ENCODE peak calls at places on chromosomes 6 and 20, in five cellular contexts. One of them, this sample, is unnamed.

GRCh38 chr20:51446656-51447055 is 95.9 kb downstream of the NFATC2 start:
- DNase-seq in right atrium auricular region: no peak
- DNase-seq in A549: peak; percentile 94
- DNase-seq in Panc1: peak; percentile 41
- DNase-seq in stomach: no peak
- DNase-seq in this sample: peak; percentile 95

GRCh38 chr6:118187568-118188164 is 280.6 kb downstream of the SLC35F1 start:
- DNase-seq in Panc1: no peak
- DNase-seq in A549: no peak
- DNase-seq in stomach: no peak
- DNase-seq in right atrium auricular region: no peak
- DNase-seq in this sample: no peak

GRCh38 chr6:151160869-151161268 is 78.9 kb upstream of the AKAP12 start:
- DNase-seq in Panc1: no peak
- DNase-seq in right atrium auricular region: no peak
- DNase-seq in A549: no peak
- DNase-seq in stomach: peak; percentile 43
- DNase-seq in this sample: no peak

GRCh38 chr20:53146201-53146891 is 174.2 kb downstream of the TSHZ2 start:
- DNase-seq in right atrium auricular region: no peak
- DNase-seq in A549: no peak
- DNase-seq in stomach: no peak
- DNase-seq in Panc1: no peak
- DNase-seq in this sample: no peak

GRCh38 chr6:125116710-125117109 is 36.9 kb upstream of the TPD52L1 start:
- DNase-seq in stomach: no peak
- DNase-seq in A549: no peak
- DNase-seq in Panc1: no peak
- DNase-seq in right atrium auricular region: no peak
- DNase-seq in this sample: no peak

GRCh38 chr20:59205044-59205443 is 41.4 kb downstream of the ZNF831 start:
- DNase-seq in Panc1: no peak
- DNase-seq in right atrium auricular region: peak; percentile 32
- DNase-seq in A549: no peak
- DNase-seq in stomach: no peak
- DNase-seq in this sample: peak; percentile 57

GRCh38 chr6:35216832-35217811 is 3.4 kb downstream of the SCUBE3 start:
- DNase-seq in Panc1: no peak
- DNase-seq in right atrium auricular region: no peak
- DNase-seq in stomach: no peak
- DNase-seq in A549: no peak
- DNase-seq in this sample: no peak

GRCh38 chr6:125804264-125804663 is 13.5 kb downstream of the NCOA7 start:
- DNase-seq in Panc1: no peak
- DNase-seq in A549: no peak
- DNase-seq in right atrium auricular region: no peak
- DNase-seq in stomach: no peak
- DNase-seq in this sample: no peak

GRCh38 chr20:35821807-35822242 is 50.0 kb downstream of the PHF20 start:
- DNase-seq in A549: no peak
- DNase-seq in Panc1: no peak
- DNase-seq in right atrium auricular region: no peak
- DNase-seq in stomach: no peak
- DNase-seq in this sample: no peak

GRCh38 chr6:10668126-10668917 is 26.1 kb downstream of the C6orf52 start:
- DNase-seq in right atrium auricular region: no peak
- DNase-seq in A549: no peak
- DNase-seq in stomach: no peak
- DNase-seq in Panc1: no peak
- DNase-seq in this sample: no peak

GRCh38 chr20:48626226-48626937 is 201.4 kb downstream of the PREX1 start:
- DNase-seq in stomach: no peak
- DNase-seq in right atrium auricular region: no peak
- DNase-seq in A549: no peak
- DNase-seq in Panc1: no peak
- DNase-seq in this sample: peak; percentile 76

GRCh38 chr6:105609375-105609991 is 206.6 kb upstream of the PREP start:
- DNase-seq in A549: peak; percentile 55
- DNase-seq in Panc1: peak; percentile 55
- DNase-seq in right atrium auricular region: no peak
- DNase-seq in stomach: no peak
- DNase-seq in this sample: no peak

GRCh38 chr20:5833309-5833941 is 83.2 kb downstream of the SHLD1 start:
- DNase-seq in right atrium auricular region: no peak
- DNase-seq in A549: no peak
- DNase-seq in Panc1: no peak
- DNase-seq in stomach: no peak
- DNase-seq in this sample: no peak

GRCh38 chr6:149876241-149876933 is 12.2 kb upstream of the LRP11 start:
- DNase-seq in Panc1: no peak
- DNase-seq in right atrium auricular region: no peak
- DNase-seq in A549: no peak
- DNase-seq in stomach: no peak
- DNase-seq in this sample: no peak

GRCh38 chr6:41735427-41736206 is at the start of gene TFEB:
- DNase-seq in A549: peak; percentile 77
- DNase-seq in Panc1: peak; percentile 65
- DNase-seq in right atrium auricular region: peak; percentile 94
- DNase-seq in stomach: peak; percentile 97
- DNase-seq in this sample: peak; percentile 87

GRCh38 chr6:139230421-139230840 is 61.4 kb downstream of the TXLNB start:
- DNase-seq in stomach: no peak
- DNase-seq in A549: no peak
- DNase-seq in right atrium auricular region: no peak
- DNase-seq in Panc1: no peak
- DNase-seq in this sample: no peak

GRCh38 chr6:103122766-103123601 is 1729.5 kb downstream of the GRIK2 start:
- DNase-seq in right atrium auricular region: no peak
- DNase-seq in A549: no peak
- DNase-seq in Panc1: peak; percentile 13
- DNase-seq in stomach: peak; percentile 54
- DNase-seq in this sample: peak; percentile 47

GRCh38 chr20:51457281-51457932 is 85.1 kb downstream of the NFATC2 start:
- DNase-seq in stomach: no peak
- DNase-seq in Panc1: no peak
- DNase-seq in A549: peak; percentile 40
- DNase-seq in right atrium auricular region: peak; percentile 72
- DNase-seq in this sample: peak; percentile 94

GRCh38 chr20:63946986-63947637 is 9.1 kb downstream of the UCKL1 start:
- DNase-seq in right atrium auricular region: no peak
- DNase-seq in stomach: no peak
- DNase-seq in A549: no peak
- DNase-seq in Panc1: no peak
- DNase-seq in this sample: peak; percentile 86

GRCh38 chr20:49562341-49563014 is 5.5 kb downstream of the PTGIS start:
- DNase-seq in right atrium auricular region: peak; percentile 93
- DNase-seq in stomach: peak; percentile 54
- DNase-seq in A549: no peak
- DNase-seq in Panc1: no peak
- DNase-seq in this sample: peak; percentile 87

GRCh38 chr6:6890400-6890858 is 217.3 kb upstream of the RREB1 start:
- DNase-seq in right atrium auricular region: peak; percentile 66
- DNase-seq in stomach: peak; percentile 58
- DNase-seq in A549: no peak
- DNase-seq in Panc1: no peak
- DNase-seq in this sample: no peak

GRCh38 chr6:109356237-109356636 is 26.0 kb downstream of the CD164 start:
- DNase-seq in stomach: no peak
- DNase-seq in A549: no peak
- DNase-seq in right atrium auricular region: no peak
- DNase-seq in Panc1: no peak
- DNase-seq in this sample: no peak

GRCh38 chr20:61926253-61926613 is 139.4 kb downstream of the TAF4 start:
- DNase-seq in A549: no peak
- DNase-seq in Panc1: no peak
- DNase-seq in stomach: no peak
- DNase-seq in right atrium auricular region: no peak
- DNase-seq in this sample: peak; percentile 83

GRCh38 chr6:99119109-99120031 is 171.6 kb upstream of the FBXL4 start:
- DNase-seq in A549: peak; percentile 7
- DNase-seq in right atrium auricular region: no peak
- DNase-seq in stomach: no peak
- DNase-seq in Panc1: peak; percentile 18
- DNase-seq in this sample: no peak

GRCh38 chr6:111781055-111781708 is 92.1 kb downstream of the FYN start:
- DNase-seq in right atrium auricular region: no peak
- DNase-seq in A549: no peak
- DNase-seq in stomach: no peak
- DNase-seq in Panc1: no peak
- DNase-seq in this sample: no peak

GRCh38 chr6:150417899-150418824 is 49.4 kb downstream of the IYD start:
- DNase-seq in right atrium auricular region: no peak
- DNase-seq in A549: peak; percentile 68
- DNase-seq in stomach: no peak
- DNase-seq in Panc1: peak; percentile 80
- DNase-seq in this sample: no peak

GRCh38 chr6:143295904-143296303 is 154.6 kb downstream of the ADAT2 start:
- DNase-seq in A549: no peak
- DNase-seq in Panc1: no peak
- DNase-seq in right atrium auricular region: no peak
- DNase-seq in stomach: no peak
- DNase-seq in this sample: no peak

GRCh38 chr6:143301204-143301603 is 149.3 kb downstream of the ADAT2 start:
- DNase-seq in Panc1: no peak
- DNase-seq in A549: no peak
- DNase-seq in stomach: no peak
- DNase-seq in right atrium auricular region: no peak
- DNase-seq in this sample: no peak

GRCh38 chr6:143293526-143293925 is 157.0 kb downstream of the ADAT2 start:
- DNase-seq in A549: no peak
- DNase-seq in right atrium auricular region: no peak
- DNase-seq in stomach: no peak
- DNase-seq in Panc1: no peak
- DNase-seq in this sample: no peak

GRCh38 chr6:143294265-143294664 is 156.2 kb downstream of the ADAT2 start:
- DNase-seq in Panc1: no peak
- DNase-seq in right atrium auricular region: no peak
- DNase-seq in A549: no peak
- DNase-seq in stomach: no peak
- DNase-seq in this sample: no peak

GRCh38 chr6:143299253-143300166 is 151.0 kb downstream of the ADAT2 start:
- DNase-seq in A549: no peak
- DNase-seq in stomach: no peak
- DNase-seq in Panc1: no peak
- DNase-seq in right atrium auricular region: no peak
- DNase-seq in this sample: no peak
- H3K27ac ChIP-seq in A549: no peak overlapping the region
- H3K27ac ChIP-seq in stomach: no peak overlapping the region
- H3K27ac ChIP-seq in Panc1: no peak overlapping the region
- H3K27ac ChIP-seq in right atrium auricular region: no peak overlapping the region
- H3K27ac ChIP-seq in this sample: no peak overlapping the region

GRCh38 chr6:96089173-96089572 is 73.4 kb downstream of the FUT9 start:
- DNase-seq in Panc1: peak; percentile 2
- DNase-seq in right atrium auricular region: no peak
- DNase-seq in stomach: peak; percentile 36
- DNase-seq in A549: no peak
- DNase-seq in this sample: no peak
- TF ChIP-seq CTCF in Panc1: peak; percentile 38
- TF ChIP-seq CTCF in right atrium auricular region: no peak
- TF ChIP-seq CTCF in stomach: peak; percentile 40
- TF ChIP-seq CTCF in A549: no peak
- TF ChIP-seq CTCF in this sample: peak; percentile 28

GRCh38 chr6:106895703-106896040 is 78.9 kb downstream of the CD24 start:
- DNase-seq in right atrium auricular region: no peak
- DNase-seq in A549: no peak
- DNase-seq in Panc1: no peak
- DNase-seq in stomach: no peak
- DNase-seq in this sample: no peak

GRCh38 chr6:106892186-106892585 is 82.3 kb downstream of the CD24 start:
- DNase-seq in A549: no peak
- DNase-seq in right atrium auricular region: no peak
- DNase-seq in stomach: no peak
- DNase-seq in Panc1: no peak
- DNase-seq in this sample: no peak

GRCh38 chr6:106899697-106900096 is 74.8 kb downstream of the CD24 start:
- DNase-seq in Panc1: no peak
- DNase-seq in A549: no peak
- DNase-seq in stomach: no peak
- DNase-seq in right atrium auricular region: no peak
- DNase-seq in this sample: no peak

GRCh38 chr6:106897580-106897979 is 76.9 kb downstream of the CD24 start:
- DNase-seq in stomach: no peak
- DNase-seq in Panc1: no peak
- DNase-seq in right atrium auricular region: no peak
- DNase-seq in A549: no peak
- DNase-seq in this sample: no peak

DNA sequence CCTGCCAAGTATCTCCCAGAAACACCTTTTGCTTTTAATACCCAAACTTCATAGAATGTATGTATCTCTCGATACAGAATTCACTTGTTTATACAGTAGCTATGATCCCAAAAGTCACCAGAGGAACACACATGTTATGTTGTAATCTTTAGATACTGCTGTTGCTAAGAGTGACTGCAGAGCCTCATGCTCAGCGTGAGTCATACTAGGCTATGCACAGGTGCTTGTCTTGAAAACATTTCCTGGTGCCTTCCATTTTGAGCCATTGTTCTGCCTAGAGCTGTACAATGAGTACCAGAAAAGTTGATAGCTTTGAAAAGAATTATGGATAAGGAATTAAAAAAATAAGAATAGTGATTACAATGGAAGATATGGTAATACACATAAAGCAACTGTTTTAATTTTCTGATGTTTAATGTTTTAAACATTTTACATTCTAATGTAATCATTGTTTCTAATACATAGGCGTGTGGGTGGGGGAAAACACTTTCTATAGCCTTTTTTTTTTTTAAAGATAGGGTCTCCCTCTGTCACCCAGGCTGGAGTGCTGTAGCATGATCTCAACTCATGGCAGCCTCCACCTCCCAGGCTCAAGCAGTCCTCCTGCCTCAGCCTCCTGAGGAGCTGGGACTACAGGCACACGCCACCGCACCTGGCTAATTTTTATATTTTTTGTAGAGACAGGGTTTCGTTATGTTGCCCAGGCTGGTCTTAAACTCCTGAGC is 79.4 kb downstream of the CD24 start:
- DNase-seq in stomach: peak; percentile 31
- DNase-seq in A549: no peak
- DNase-seq in right atrium auricular region: no peak
- DNase-seq in Panc1: no peak
- DNase-seq in this sample: no peak
- H3K27ac ChIP-seq in stomach: no peak overlapping the region
- H3K27ac ChIP-seq in A549: no peak overlapping the region
- H3K27ac ChIP-seq in right atrium auricular region: no peak overlapping the region
- H3K27ac ChIP-seq in Panc1: no peak overlapping the region
- H3K27ac ChIP-seq in this sample: no peak overlapping the region

DNA sequence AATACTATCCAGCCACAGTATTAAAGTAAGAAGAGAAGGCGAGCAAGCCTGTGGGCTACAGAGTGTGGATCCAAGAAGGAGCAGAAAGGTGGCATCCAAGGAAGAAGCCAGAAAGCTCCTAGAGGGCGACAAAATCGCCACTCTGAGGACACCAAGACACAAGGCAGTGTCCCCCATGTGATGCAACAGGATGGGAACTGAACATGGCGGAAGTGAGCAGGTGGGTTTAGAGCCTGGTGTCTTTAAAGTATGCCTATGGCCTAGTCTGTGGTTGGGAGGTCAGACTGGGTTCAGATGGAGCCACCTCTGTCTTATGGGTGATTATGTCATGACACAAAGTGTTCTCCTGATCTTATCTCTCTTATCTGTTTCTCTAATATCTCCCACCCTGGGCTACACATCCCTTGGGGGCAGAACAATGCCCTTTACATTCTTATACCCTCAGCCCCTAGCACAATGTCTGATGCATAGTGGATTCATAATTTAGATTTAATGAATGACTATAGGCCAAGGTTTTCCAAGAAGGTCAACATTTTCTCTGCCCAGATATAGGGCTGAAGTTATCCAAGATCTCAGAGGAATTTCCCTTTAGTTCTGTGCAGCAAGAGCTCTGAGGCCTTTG is 167.1 kb upstream of the AKIRIN2 start:
- DNase-seq in right atrium auricular region: no peak
- DNase-seq in stomach: no peak
- DNase-seq in A549: no peak
- DNase-seq in Panc1: no peak
- DNase-seq in this sample: no peak
- TF ChIP-seq CTCF in right atrium auricular region: no peak
- TF ChIP-seq CTCF in stomach: no peak
- TF ChIP-seq CTCF in A549: no peak
- TF ChIP-seq CTCF in Panc1: no peak
- TF ChIP-seq CTCF in this sample: no peak